ENCODE peak calls at places on chromosome 14, in six cellular contexts. One of them, this sample, is unnamed.

GRCh38 chr14:105879867-105880561 is 353.6 kb downstream of the TMEM121 start:
- DNase-seq in gastrocnemius medialis: peak; percentile 6
- DNase-seq in endodermal cell: peak; percentile 17
- DNase-seq in prostate gland: no peak
- DNase-seq in MM.1S: no peak
- DNase-seq in pancreas: peak; percentile 21
- DNase-seq in this sample: no peak

GRCh38 chr14:48805315-48805714 is 780.9 kb downstream of the RPS29 start:
- DNase-seq in gastrocnemius medialis: no peak
- DNase-seq in endodermal cell: peak; percentile 65
- DNase-seq in prostate gland: no peak
- DNase-seq in MM.1S: no peak
- DNase-seq in pancreas: no peak
- DNase-seq in this sample: no peak

GRCh38 chr14:104935026-104935650 is 10.5 kb downstream of the PLD4 start:
- DNase-seq in gastrocnemius medialis: no peak
- DNase-seq in endodermal cell: no peak
- DNase-seq in prostate gland: no peak
- DNase-seq in MM.1S: no peak
- DNase-seq in pancreas: peak; percentile 71
- DNase-seq in this sample: no peak

GRCh38 chr14:102593841-102594170 is 1.4 kb downstream of the RCOR1 start:
- DNase-seq in gastrocnemius medialis: no peak
- DNase-seq in endodermal cell: no peak
- DNase-seq in prostate gland: no peak
- DNase-seq in MM.1S: no peak
- DNase-seq in pancreas: no peak
- DNase-seq in this sample: no peak

GRCh38 chr14:24705840-24706239 is 71.8 kb upstream of the GZMB start:
- DNase-seq in gastrocnemius medialis: no peak
- DNase-seq in endodermal cell: no peak
- DNase-seq in prostate gland: no peak
- DNase-seq in MM.1S: peak; percentile 6
- DNase-seq in pancreas: no peak
- DNase-seq in this sample: no peak

GRCh38 chr14:103016071-103016470 is 41.3 kb downstream of the CDC42BPB start:
- DNase-seq in gastrocnemius medialis: peak; percentile 60
- DNase-seq in endodermal cell: no peak
- DNase-seq in prostate gland: peak; percentile 50
- DNase-seq in MM.1S: no peak
- DNase-seq in pancreas: no peak
- DNase-seq in this sample: no peak

GRCh38 chr14:67411820-67412421 is at the start of gene PLEK2:
- DNase-seq in gastrocnemius medialis: no peak
- DNase-seq in endodermal cell: no peak
- DNase-seq in prostate gland: peak; percentile 38
- DNase-seq in MM.1S: no peak
- DNase-seq in pancreas: peak; percentile 91
- DNase-seq in this sample: peak; percentile 90

GRCh38 chr14:29911815-29912214 is 15.8 kb downstream of the PRKD1 start:
- DNase-seq in gastrocnemius medialis: no peak
- DNase-seq in endodermal cell: no peak
- DNase-seq in prostate gland: no peak
- DNase-seq in MM.1S: no peak
- DNase-seq in pancreas: no peak
- DNase-seq in this sample: no peak

GRCh38 chr14:71169028-71169427 is 261.8 kb downstream of the PCNX1 start:
- DNase-seq in gastrocnemius medialis: no peak
- DNase-seq in endodermal cell: no peak
- DNase-seq in prostate gland: no peak
- DNase-seq in MM.1S: no peak
- DNase-seq in pancreas: no peak
- DNase-seq in this sample: no peak

GRCh38 chr14:26454105-26454504 is 143.7 kb downstream of the NOVA1 start:
- DNase-seq in gastrocnemius medialis: no peak
- DNase-seq in endodermal cell: no peak
- DNase-seq in prostate gland: no peak
- DNase-seq in MM.1S: no peak
- DNase-seq in pancreas: no peak
- DNase-seq in this sample: no peak

GRCh38 chr14:89013098-89013504 is 188.7 kb downstream of the TTC8 start:
- DNase-seq in gastrocnemius medialis: no peak
- DNase-seq in endodermal cell: peak; percentile 84
- DNase-seq in prostate gland: no peak
- DNase-seq in MM.1S: no peak
- DNase-seq in pancreas: peak; percentile 71
- DNase-seq in this sample: peak; percentile 82

GRCh38 chr14:60195179-60195810 is 30.1 kb upstream of the DHRS7 start:
- DNase-seq in gastrocnemius medialis: no peak
- DNase-seq in endodermal cell: no peak
- DNase-seq in prostate gland: no peak
- DNase-seq in MM.1S: no peak
- DNase-seq in pancreas: no peak
- DNase-seq in this sample: no peak

GRCh38 chr14:55803506-55804197 is 223.6 kb downstream of the KTN1 start:
- DNase-seq in gastrocnemius medialis: no peak
- DNase-seq in endodermal cell: no peak
- DNase-seq in prostate gland: no peak
- DNase-seq in MM.1S: no peak
- DNase-seq in pancreas: no peak
- DNase-seq in this sample: no peak

GRCh38 chr14:87805315-87805723 is 187.7 kb downstream of the GALC start:
- DNase-seq in gastrocnemius medialis: no peak
- DNase-seq in endodermal cell: peak; percentile 89
- DNase-seq in prostate gland: no peak
- DNase-seq in MM.1S: no peak
- DNase-seq in pancreas: peak; percentile 52
- DNase-seq in this sample: no peak

GRCh38 chr14:27184371-27184901 is 586.6 kb upstream of the NOVA1 start:
- DNase-seq in gastrocnemius medialis: no peak
- DNase-seq in endodermal cell: no peak
- DNase-seq in prostate gland: no peak
- DNase-seq in MM.1S: no peak
- DNase-seq in pancreas: no peak
- DNase-seq in this sample: no peak

GRCh38 chr14:23521785-23522640 is 29.6 kb downstream of the ZFHX2 start:
- DNase-seq in gastrocnemius medialis: no peak
- DNase-seq in endodermal cell: no peak
- DNase-seq in prostate gland: no peak
- DNase-seq in MM.1S: no peak
- DNase-seq in pancreas: no peak
- DNase-seq in this sample: no peak

GRCh38 chr14:51367600-51367931 is 127.5 kb downstream of the TMX1 start:
- DNase-seq in gastrocnemius medialis: no peak
- DNase-seq in endodermal cell: no peak
- DNase-seq in prostate gland: no peak
- DNase-seq in MM.1S: no peak
- DNase-seq in pancreas: no peak
- DNase-seq in this sample: no peak

GRCh38 chr14:73168274-73168673 is 32.0 kb downstream of the PSEN1 start:
- DNase-seq in gastrocnemius medialis: no peak
- DNase-seq in endodermal cell: no peak
- DNase-seq in prostate gland: no peak
- DNase-seq in MM.1S: no peak
- DNase-seq in pancreas: no peak
- DNase-seq in this sample: no peak

GRCh38 chr14:77007975-77008421 is 20.5 kb downstream of the IRF2BPL start:
- DNase-seq in gastrocnemius medialis: peak; percentile 96
- DNase-seq in endodermal cell: no peak
- DNase-seq in prostate gland: peak; percentile 94
- DNase-seq in MM.1S: no peak
- DNase-seq in pancreas: peak; percentile 99
- DNase-seq in this sample: peak; percentile 88

GRCh38 chr14:76329150-76329881 is 46.6 kb upstream of the ESRRB start:
- DNase-seq in gastrocnemius medialis: no peak
- DNase-seq in endodermal cell: peak; percentile 80
- DNase-seq in prostate gland: no peak
- DNase-seq in MM.1S: no peak
- DNase-seq in pancreas: no peak
- DNase-seq in this sample: no peak

GRCh38 chr14:93012516-93013367 is 89.8 kb downstream of the CHGA start:
- DNase-seq in gastrocnemius medialis: no peak
- DNase-seq in endodermal cell: no peak
- DNase-seq in prostate gland: no peak
- DNase-seq in MM.1S: no peak
- DNase-seq in pancreas: peak; percentile 18
- DNase-seq in this sample: no peak

GRCh38 chr14:62592877-62593276 is 452.4 kb downstream of the KCNH5 start:
- DNase-seq in gastrocnemius medialis: no peak
- DNase-seq in endodermal cell: no peak
- DNase-seq in prostate gland: no peak
- DNase-seq in MM.1S: no peak
- DNase-seq in pancreas: no peak
- DNase-seq in this sample: no peak

GRCh38 chr14:64763801-64764511 is 59.7 kb downstream of the PLEKHG3 start:
- DNase-seq in gastrocnemius medialis: no peak
- DNase-seq in endodermal cell: peak; percentile 66
- DNase-seq in prostate gland: no peak
- DNase-seq in MM.1S: no peak
- DNase-seq in pancreas: no peak
- DNase-seq in this sample: no peak

GRCh38 chr14:30756594-30756993 is 117.8 kb upstream of the COCH start:
- DNase-seq in gastrocnemius medialis: no peak
- DNase-seq in endodermal cell: no peak
- DNase-seq in prostate gland: no peak
- DNase-seq in MM.1S: no peak
- DNase-seq in pancreas: no peak
- DNase-seq in this sample: no peak

GRCh38 chr14:87133073-87133815 is 859.7 kb downstream of the GALC start:
- DNase-seq in gastrocnemius medialis: peak; percentile 57
- DNase-seq in endodermal cell: no peak
- DNase-seq in prostate gland: no peak
- DNase-seq in MM.1S: no peak
- DNase-seq in pancreas: no peak
- DNase-seq in this sample: no peak

GRCh38 chr14:88551094-88551870 is 3.5 kb downstream of the PTPN21 start:
- DNase-seq in gastrocnemius medialis: peak; percentile 77
- DNase-seq in endodermal cell: peak; percentile 94
- DNase-seq in prostate gland: peak; percentile 75
- DNase-seq in MM.1S: no peak
- DNase-seq in pancreas: peak; percentile 83
- DNase-seq in this sample: peak; percentile 86

GRCh38 chr14:34403646-34404045 is 58.4 kb downstream of the SPTSSA start:
- DNase-seq in gastrocnemius medialis: no peak
- DNase-seq in endodermal cell: no peak
- DNase-seq in prostate gland: no peak
- DNase-seq in MM.1S: no peak
- DNase-seq in pancreas: no peak
- DNase-seq in this sample: no peak

DNA sequence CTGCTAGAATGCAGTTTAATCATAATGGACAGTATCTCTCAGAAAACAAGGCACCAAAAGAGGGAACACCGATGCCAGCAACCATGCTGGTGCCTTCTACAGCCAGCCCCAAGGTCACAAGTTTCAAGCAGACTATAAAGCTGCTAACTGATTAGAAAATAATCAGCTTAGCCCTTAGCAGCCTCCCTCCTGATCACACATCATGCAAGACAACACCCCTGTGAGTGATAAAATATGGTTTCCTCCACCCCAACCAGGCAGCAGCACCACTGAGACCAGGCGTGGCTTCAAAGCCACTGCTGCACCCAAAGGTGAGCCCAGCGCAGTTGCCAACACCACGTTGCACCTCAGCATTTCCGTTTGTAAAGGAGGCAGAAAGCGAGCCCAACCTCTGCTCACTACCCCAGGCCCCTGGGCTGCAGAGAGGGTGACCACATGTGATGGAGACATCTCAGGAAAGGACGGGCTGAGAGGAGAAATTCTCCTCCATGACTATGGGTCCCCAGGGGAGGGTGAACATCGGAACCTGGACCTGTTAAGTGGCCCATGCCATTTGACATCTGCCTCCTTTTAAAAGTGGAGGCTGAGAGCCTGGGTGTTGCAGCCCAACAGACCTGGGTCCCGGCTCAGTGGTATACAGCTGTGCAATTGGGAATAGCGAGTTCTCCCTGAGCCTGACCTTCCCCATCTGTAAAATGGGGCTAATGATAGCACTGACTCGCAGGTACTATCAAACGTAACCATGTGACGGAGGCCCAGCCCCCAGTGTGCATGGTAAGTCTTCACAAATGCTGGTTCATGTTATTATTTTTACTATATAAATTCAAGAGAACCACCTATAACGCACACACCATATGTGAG is 11.5 kb downstream of the ZFP36L1 start:
- DNase-seq in gastrocnemius medialis: no peak
- DNase-seq in endodermal cell: peak; percentile 50
- DNase-seq in prostate gland: no peak
- DNase-seq in MM.1S: no peak
- DNase-seq in pancreas: peak; percentile 51
- DNase-seq in this sample: peak; percentile 86
- H3K4me1 ChIP-seq in gastrocnemius medialis: peaks cover 38% of the 10 kb centered on the region
- H3K4me1 ChIP-seq in endodermal cell: peaks cover 25% of the 10 kb centered on the region
- H3K4me1 ChIP-seq in prostate gland: peaks cover 19% of the 10 kb centered on the region
- H3K4me1 ChIP-seq in MM.1S: no peaks in the 10 kb centered on the region
- H3K4me1 ChIP-seq in pancreas: peaks cover 67% of the 10 kb centered on the region
- H3K4me1 ChIP-seq in this sample: peaks cover 68% of the 10 kb centered on the region

GRCh38 chr14:99751539-99752485 is 41.4 kb upstream of the EML1 start:
- DNase-seq in gastrocnemius medialis: no peak
- DNase-seq in endodermal cell: no peak
- DNase-seq in prostate gland: no peak
- DNase-seq in MM.1S: no peak
- DNase-seq in pancreas: no peak
- DNase-seq in this sample: no peak
- H3K4me3 ChIP-seq in gastrocnemius medialis: no peak overlapping the region
- H3K4me3 ChIP-seq in endodermal cell: no peak overlapping the region
- H3K4me3 ChIP-seq in prostate gland: no peak overlapping the region
- H3K4me3 ChIP-seq in MM.1S: no peak overlapping the region
- H3K4me3 ChIP-seq in pancreas: no peak overlapping the region
- H3K4me3 ChIP-seq in this sample: no peak overlapping the region

GRCh38 chr14:95871531-95871930 is 5.1 kb upstream of the TUNAR start:
- DNase-seq in gastrocnemius medialis: no peak
- DNase-seq in endodermal cell: no peak
- DNase-seq in prostate gland: no peak
- DNase-seq in MM.1S: no peak
- DNase-seq in pancreas: no peak
- DNase-seq in this sample: no peak

GRCh38 chr14:95877633-95878032 is 1.0 kb downstream of the TUNAR start:
- DNase-seq in gastrocnemius medialis: no peak
- DNase-seq in endodermal cell: no peak
- DNase-seq in prostate gland: no peak
- DNase-seq in MM.1S: no peak
- DNase-seq in pancreas: no peak
- DNase-seq in this sample: no peak

GRCh38 chr14:95872777-95873176 is 3.9 kb upstream of the TUNAR start:
- DNase-seq in gastrocnemius medialis: no peak
- DNase-seq in endodermal cell: no peak
- DNase-seq in prostate gland: no peak
- DNase-seq in MM.1S: no peak
- DNase-seq in pancreas: no peak
- DNase-seq in this sample: no peak

GRCh38 chr14:95876769-95877490 is at the start of gene TUNAR:
- DNase-seq in gastrocnemius medialis: no peak
- DNase-seq in endodermal cell: peak; percentile 79
- DNase-seq in prostate gland: no peak
- DNase-seq in MM.1S: no peak
- DNase-seq in pancreas: no peak
- DNase-seq in this sample: no peak

GRCh38 chr14:95875831-95876768 is 532 bp upstream of the TUNAR start:
- DNase-seq in gastrocnemius medialis: no peak
- DNase-seq in endodermal cell: peak; percentile 82
- DNase-seq in prostate gland: no peak
- DNase-seq in MM.1S: no peak
- DNase-seq in pancreas: no peak
- DNase-seq in this sample: no peak
- TF ChIP-seq CTCF in gastrocnemius medialis: no peak
- TF ChIP-seq CTCF in endodermal cell: peak; percentile 34
- TF ChIP-seq CTCF in prostate gland: no peak
- TF ChIP-seq CTCF in MM.1S: no peak
- TF ChIP-seq CTCF in pancreas: no peak
- TF ChIP-seq CTCF in this sample: no peak

GRCh38 chr14:74522740-74523139 is 29.2 kb downstream of the ISCA2 start:
- DNase-seq in gastrocnemius medialis: no peak
- DNase-seq in endodermal cell: no peak
- DNase-seq in prostate gland: no peak
- DNase-seq in MM.1S: no peak
- DNase-seq in pancreas: no peak
- DNase-seq in this sample: peak; percentile 23
- H3K4me1 ChIP-seq in gastrocnemius medialis: peaks cover 8% of the 10 kb centered on the region
- H3K4me1 ChIP-seq in endodermal cell: peaks cover 6% of the 10 kb centered on the region
- H3K4me1 ChIP-seq in prostate gland: no peaks in the 10 kb centered on the region
- H3K4me1 ChIP-seq in MM.1S: peaks cover 15% of the 10 kb centered on the region
- H3K4me1 ChIP-seq in pancreas: no peaks in the 10 kb centered on the region
- H3K4me1 ChIP-seq in this sample: no peaks in the 10 kb centered on the region